ENCODE peak calls at places on chromosomes 7 and 10, in seven cellular contexts. O is stimulated activated CD4-positive, alpha-beta T cell treated with anti-CD3 and anti-CD28 coated beads, Interleukin-4, amount 100 ng/mL, for 4 hours; J is cardiac fibroblast; B is GOT3; M is occipital lobe; G is activated T-cell treated with anti-CD3 and anti-CD28 coated beads for 1 hour; P is SIG-M5. L is an unnamed sample.

GRCh38 chr10:71694567-71694968 is 25.0 kb downstream of the C10orf105 start:
- DNase-seq in G (peak), P (peak), J (no peak), O (no peak), M (no peak), B (no peak), L (no peak)

GRCh38 chr10:1324914-1325313 is 268.7 kb downstream of the WDR37 start:
- DNase-seq in J (no peak), O (no peak), G (no peak), P (no peak), M (no peak), B (no peak), L (no peak)

GRCh38 chr10:6840766-6841165 is 260.7 kb upstream of the PRKCQ start:
- DNase-seq in B (no peak), P (no peak), J (peak), M (no peak), O (no peak), G (no peak), L (no peak)

GRCh38 chr10:31381766-31382316 is 62.8 kb downstream of the ZEB1 start:
- DNase-seq in G (no peak), J (peak), P (no peak), M (no peak), O (no peak), B (no peak), L (no peak)

GRCh38 chr7:135653285-135654080 is 8.8 kb upstream of the STMP1 start:
- DNase-seq in G (no peak), J (no peak), P (no peak), O (no peak), M (no peak), B (no peak), L (no peak)

GRCh38 chr7:113768256-113768847 is 150.5 kb downstream of the PPP1R3A start:
- DNase-seq in B (no peak), M (no peak), P (no peak), O (no peak), J (peak), G (no peak), L (no peak)

GRCh38 chr7:157964521-157964920 is 623.1 kb downstream of the PTPRN2 start:
- DNase-seq in J (no peak), P (no peak), O (no peak), B (no peak), M (no peak), G (no peak), L (no peak)

GRCh38 chr10:113486531-113486930 is 66.3 kb upstream of the HABP2 start:
- DNase-seq in M (no peak), P (no peak), G (no peak), B (no peak), J (no peak), O (no peak), L (no peak)

GRCh38 chr10:3119796-3120459 is 52.6 kb downstream of the PFKP start:
- DNase-seq in B (no peak), G (no peak), J (peak), M (no peak), P (no peak), O (no peak), L (no peak)

GRCh38 chr7:141577043-141577839 is 26.0 kb downstream of the AGK start:
- DNase-seq in B (no peak), J (no peak), G (no peak), P (no peak), O (no peak), M (no peak), L (no peak)

GRCh38 chr7:27424749-27425148 is 182.1 kb downstream of the EVX1 start:
- DNase-seq in O (no peak), G (no peak), P (no peak), B (no peak), M (no peak), J (no peak), L (no peak)

GRCh38 chr7:95933618-95934017 is 161.3 kb downstream of the DYNC1I1 start:
- DNase-seq in B (no peak), J (no peak), O (no peak), M (no peak), G (no peak), P (no peak), L (no peak)

GRCh38 chr10:17683541-17683940 is 39.6 kb downstream of the STAM start:
- DNase-seq in O (no peak), G (no peak), P (no peak), B (no peak), M (no peak), J (no peak), L (no peak)